ENCODE peak calls at places on chromosomes 13 and 19, in four cellular contexts. D, Y, J and P are unnamed samples. For H3K4me1, the result is how much of the 10 kb centered on the place peaks cover.

GRCh38 chr13:95834134-95834765 is 157.3 kb downstream of the DNAJC3 start:
- DNase-seq in D (peak), Y (peak), J (peak), P (peak)

GRCh38 chr13:73966331-73966730 is 167.9 kb downstream of the KLF12 start:
- DNase-seq in D (no peak), Y (no peak), J (no peak), P (no peak)

GRCh38 chr13:93745884-93746283 is 519.3 kb downstream of the GPC6 start:
- DNase-seq in D (no peak), Y (peak), J (no peak), P (no peak)

GRCh38 chr13:48493851-48494250 is 39.0 kb downstream of the RCBTB2 start:
- DNase-seq in D (no peak), Y (peak), J (no peak), P (no peak)

GRCh38 chr19:15253076-15253475 is 20.8 kb upstream of the EPHX3 start:
- DNase-seq in D (no peak), Y (no peak), J (no peak), P (no peak)

GRCh38 chr13:95239293-95239692 is 62.0 kb downstream of the ABCC4 start:
- DNase-seq in D (no peak), Y (peak), J (peak), P (no peak)

GRCh38 chr19:32647361-32647760 is 27.6 kb downstream of the ANKRD27 start:
- DNase-seq in D (no peak), Y (no peak), J (no peak), P (no peak)

GRCh38 chr13:31477961-31478360 is 261.4 kb upstream of the RXFP2 start:
- DNase-seq in D (no peak), Y (peak), J (no peak), P (no peak)

GRCh38 chr13:26785845-26786630 is 25.5 kb upstream of the GPR12 start:
- DNase-seq in D (no peak), Y (no peak), J (no peak), P (peak)

GRCh38 chr13:32427852-32428580 is at the start of gene N4BP2L1:
- DNase-seq in D (no peak), Y (no peak), J (peak), P (peak)

GRCh38 chr19:13173129-13173737 is 23.0 kb downstream of the IER2 start:
- DNase-seq in D (no peak), Y (no peak), J (no peak), P (no peak)

GRCh38 chr13:27500806-27501534 is 50.6 kb upstream of the MTIF3 start:
- DNase-seq in D (no peak), Y (no peak), J (no peak), P (no peak)

GRCh38 chr19:12155324-12155723 is 1.2 kb downstream of the ZNF625 start:
- DNase-seq in D (no peak), Y (no peak), J (peak), P (no peak)

GRCh38 chr19:46660601-46661019 is 372 bp downstream of the DACT3 start:
- DNase-seq in D (no peak), Y (no peak), J (no peak), P (no peak)

GRCh38 chr13:94548382-94549240 is 47.3 kb downstream of the TGDS start:
- DNase-seq in D (no peak), Y (peak), J (peak), P (no peak)

GRCh38 chr13:53200498-53201453 is 172.2 kb downstream of the OLFM4 start:
- DNase-seq in D (peak), Y (peak), J (peak), P (peak)

GRCh38 chr19:49680473-49681351 is 3.6 kb downstream of the PRMT1 start:
- DNase-seq in D (peak), Y (peak), J (peak), P (peak)

GRCh38 chr19:13848811-13849241 is 28.1 kb upstream of the NANOS3 start:
- DNase-seq in D (no peak), Y (no peak), J (peak), P (peak)

GRCh38 chr13:98517576-98518310 is 59.2 kb downstream of the STK24 start:
- DNase-seq in D (no peak), Y (no peak), J (no peak), P (no peak)
- H3K4me1 ChIP-seq in D (under half), Y (under half), J (under half), P (under half)

DNA sequence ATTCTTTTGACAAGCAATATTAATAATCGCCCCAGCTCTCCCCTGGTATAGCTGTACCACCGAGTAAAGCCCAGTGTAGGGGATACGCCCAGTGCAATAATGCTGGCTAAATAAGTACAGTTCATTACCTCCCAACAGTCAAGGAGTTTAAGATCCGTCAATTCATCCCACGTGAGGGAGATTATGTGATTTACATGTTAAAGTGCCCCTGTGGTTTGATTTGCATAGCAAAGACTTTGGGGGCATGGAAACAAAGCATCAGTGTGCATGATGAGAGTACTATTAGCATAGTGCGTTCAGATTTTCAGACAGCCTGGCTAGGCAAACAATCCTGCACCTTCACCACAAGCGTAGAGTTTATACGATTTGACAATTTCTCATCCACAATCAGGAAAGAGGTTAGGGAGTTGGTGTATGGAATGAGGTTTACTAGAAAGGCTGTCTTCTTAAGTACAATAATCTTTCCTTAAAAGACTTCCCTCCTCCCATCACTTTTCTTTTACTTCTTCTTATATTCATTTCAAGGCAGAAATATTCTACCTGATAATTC is 754.0 kb downstream of the DIAPH3 start:
- DNase-seq in D (no peak), Y (no peak), J (no peak), P (peak)
- H3K18ac ChIP-seq in D (no peak), Y (no peak), J (no peak), P (peak)

GRCh38 chr19:41913476-41914190 is 14.6 kb downstream of the ERFL start:
- DNase-seq in D (no peak), Y (no peak), J (no peak), P (no peak)

GRCh38 chr19:41915248-41916032 is 12.8 kb downstream of the ERFL start:
- DNase-seq in D (no peak), Y (no peak), J (no peak), P (no peak)

GRCh38 chr19:41916033-41916424 is 12.2 kb downstream of the ERFL start:
- DNase-seq in D (no peak), Y (no peak), J (no peak), P (no peak)

GRCh38 chr19:41914191-41914834 is 13.9 kb downstream of the ERFL start:
- DNase-seq in D (no peak), Y (no peak), J (no peak), P (no peak)

GRCh38 chr19:41914906-41915247 is 13.4 kb downstream of the ERFL start:
- DNase-seq in D (no peak), Y (no peak), J (no peak), P (no peak)
- H3K4me1 ChIP-seq in D (under half), Y (under half), J (under half), P (under half)

GRCh38 chr13:40812102-40812501 is 22.7 kb downstream of the SLC25A15 start:
- DNase-seq in D (no peak), Y (no peak), J (no peak), P (no peak)
- H3K18ac ChIP-seq in D (no peak), Y (no peak), J (no peak), P (no peak)

DNA sequence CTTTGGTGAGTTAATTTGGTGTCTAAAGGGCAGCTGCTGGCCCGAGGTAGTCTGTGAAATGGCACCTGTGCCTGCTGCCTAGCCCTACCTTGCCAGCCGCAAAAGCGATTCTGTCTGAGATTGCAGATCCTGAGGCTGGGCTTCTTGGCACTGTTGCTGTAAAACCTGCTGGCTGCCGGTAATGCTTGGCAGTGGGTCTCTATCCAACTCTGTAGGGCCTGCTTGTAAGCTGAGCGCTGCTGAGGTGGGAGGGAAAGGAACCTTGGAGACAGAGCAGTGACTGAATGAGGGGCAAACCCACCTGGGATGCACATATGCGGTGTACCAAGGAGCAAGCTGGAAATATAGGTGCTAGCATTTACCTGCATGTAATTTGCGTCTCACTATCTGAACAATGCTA is 11.7 kb downstream of the LCP1 start:
- DNase-seq in D (no peak), Y (no peak), J (no peak), P (no peak)
- H3K4me1 ChIP-seq in D (under half), Y (under half), J (under half), P (under half)

DNA sequence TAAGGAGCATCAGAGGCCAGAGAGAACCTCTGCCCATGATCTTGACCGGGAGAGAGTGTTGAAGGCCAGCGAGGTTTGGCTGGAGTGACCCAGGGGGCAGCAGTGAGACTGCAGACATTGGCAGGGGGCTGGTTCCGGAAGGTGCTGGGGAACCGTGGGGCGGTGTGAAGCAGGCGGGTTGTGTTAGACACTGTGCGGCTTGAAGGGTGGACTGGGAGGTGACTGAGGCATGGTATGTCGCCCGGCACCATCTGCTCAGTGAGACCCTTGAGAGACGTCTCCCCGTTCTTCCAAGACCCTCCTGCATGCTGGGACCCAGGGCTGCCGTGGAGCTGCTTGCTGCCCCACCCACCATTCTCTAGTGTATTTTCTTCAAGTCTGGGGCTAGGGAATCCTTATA is 24.6 kb downstream of the CARM1 start:
- DNase-seq in D (no peak), Y (no peak), J (no peak), P (peak)
- H3K18ac ChIP-seq in D (no peak), Y (no peak), J (no peak), P (no peak)

DNA sequence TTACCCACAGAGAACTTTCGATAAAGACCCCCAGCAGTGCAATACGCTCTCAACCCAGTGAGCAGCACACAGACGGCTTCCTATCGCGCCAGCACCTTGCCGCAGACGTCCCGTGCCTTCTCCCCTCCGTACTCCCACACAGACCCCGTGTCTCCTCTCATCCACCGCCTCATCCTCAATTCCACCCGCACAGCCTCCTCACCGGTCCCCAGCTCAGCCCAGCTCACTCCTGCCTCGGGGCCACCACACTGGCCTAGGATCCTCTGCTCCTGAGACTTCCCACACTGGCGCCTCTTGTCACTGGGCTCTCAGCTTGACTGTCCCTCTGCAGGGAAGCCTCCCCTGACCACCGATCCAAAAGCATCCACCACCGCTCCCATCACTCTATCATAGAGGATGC is 9.0 kb downstream of the MLLT1 start:
- DNase-seq in D (no peak), Y (no peak), J (no peak), P (no peak)
- H3K4me1 ChIP-seq in D (under half), Y (under half), J (under half), P (under half)